ENCODE peak calls at places on chromosomes 6 and 20, in ten cellular contexts. X is epithelial cell of prostate; J is activated CD4-positive, CD25-positive, alpha-beta regulatory T cell; L is iris pigment epithelial cell; Z is HTR-8/SVneo; Q is EL; W is NCI-H2081; G is DMS 273 treated with DMSO at 0.1 percent for 48 hours; F is C1 segment of cervical spinal cord; Y is posterior vena cava. C is an unnamed sample.

GRCh38 chr20:5114403-5114802 is 5.4 kb downstream of the PCNA start:
- DNase-seq in Z (no peak), Q (no peak), Y (no peak), W (no peak), L (no peak), X (no peak), J (no peak), G (no peak), F (no peak), C (no peak)

GRCh38 chr6:27830212-27830664 is 82.0 kb downstream of the OR2B2 start:
- DNase-seq in L (peak), J (no peak), Z (no peak), W (no peak), X (no peak), Q (no peak), Y (no peak), G (no peak), F (no peak), C (no peak)

GRCh38 chr20:37911838-37912273 is 8.9 kb downstream of the VSTM2L start:
- DNase-seq in Q (peak), Y (no peak), F (no peak), G (peak), W (peak), J (no peak), L (peak), X (no peak), Z (no peak), C (peak)

GRCh38 chr6:24125980-24126379 is at the start of gene NRSN1:
- DNase-seq in W (peak), Z (no peak), L (no peak), F (no peak), Q (no peak), Y (no peak), J (no peak), X (no peak), G (peak), C (peak)

GRCh38 chr20:43416591-43417228 is 41.0 kb upstream of the SRSF6 start:
- DNase-seq in F (no peak), Q (no peak), Z (no peak), X (no peak), Y (no peak), L (no peak), G (no peak), J (no peak), W (no peak), C (no peak)

GRCh38 chr20:24962510-24962909 is 13.4 kb downstream of the CST7 start:
- DNase-seq in Z (no peak), Q (no peak), J (no peak), L (no peak), G (peak), X (no peak), F (no peak), Y (no peak), W (no peak), C (no peak)

GRCh38 chr6:116476021-116476678 is 15.0 kb downstream of the CALHM6 start:
- DNase-seq in X (no peak), Y (no peak), G (no peak), F (no peak), J (no peak), Z (no peak), W (no peak), L (peak), Q (peak), C (no peak)

GRCh38 chr6:95530176-95530799 is 47.0 kb upstream of the MANEA start:
- DNase-seq in J (no peak), Q (no peak), L (no peak), Y (no peak), X (no peak), G (no peak), Z (no peak), F (no peak), W (no peak), C (no peak)

GRCh38 chr6:69985180-69985579 is 118.8 kb downstream of the COL19A1 start:
- DNase-seq in W (no peak), L (no peak), Z (no peak), Q (no peak), J (no peak), G (no peak), F (no peak), Y (no peak), X (no peak), C (no peak)

GRCh38 chr6:106745824-106746610 is 116.6 kb downstream of the QRSL1 start:
- DNase-seq in Z (peak), J (no peak), W (no peak), L (peak), X (peak), F (no peak), Q (peak), G (no peak), Y (no peak), C (no peak)

GRCh38 chr6:110140650-110141049 is 38.8 kb downstream of the WASF1 start:
- DNase-seq in G (no peak), L (peak), Z (peak), W (no peak), J (no peak), F (no peak), Y (no peak), X (peak), Q (peak), C (no peak)

GRCh38 chr6:9224539-9224938 is 789.2 kb upstream of the SLC35B3 start:
- DNase-seq in W (no peak), L (peak), X (peak), Y (no peak), Q (peak), F (no peak), G (no peak), Z (no peak), J (no peak), C (no peak)

GRCh38 chr6:2503816-2504494 is 246.8 kb downstream of the MYLK4 start:
- DNase-seq in Y (no peak), Z (peak), J (no peak), F (no peak), Q (peak), W (no peak), X (no peak), G (no peak), L (peak), C (no peak)

C was measured in posterior cingulate gyrus.